ENCODE peak calls at places on chromosome 9, in four cellular contexts. U is IMR-90, A is A549, G is HepG2. W is an unnamed sample.

GRCh38 chr9:37920471-37921167 is 16.7 kb upstream of the SLC25A51 start:
- DNase-seq in G (no peak), A (peak), U (no peak), W (peak)

GRCh38 chr9:38451162-38451561 is 26.9 kb upstream of the IGFBPL1 start:
- DNase-seq in U (no peak), G (no peak), A (no peak), W (no peak)

GRCh38 chr9:75147638-75148037 is 59.3 kb downstream of the OSTF1 start:
- DNase-seq in U (peak), A (no peak), G (no peak), W (no peak)

GRCh38 chr9:13139641-13140171 is 139.8 kb downstream of the MPDZ start:
- DNase-seq in U (peak), G (peak), A (peak), W (no peak)

GRCh38 chr9:26893030-26893676 is 551 bp upstream of the CAAP1 start:
- DNase-seq in G (no peak), U (no peak), A (no peak), W (no peak)

GRCh38 chr9:76662476-76663281 is 101.6 kb upstream of the PCA3 start:
- DNase-seq in U (no peak), G (no peak), A (no peak), W (no peak)

GRCh38 chr9:114905160-114905940 is 25.0 kb downstream of the TNFSF8 start:
- DNase-seq in A (no peak), G (no peak), U (no peak), W (no peak)

GRCh38 chr9:9352877-9353481 is 1259.8 kb downstream of the PTPRD start:
- DNase-seq in U (no peak), A (no peak), G (no peak), W (peak)

GRCh38 chr9:31542384-31543055 is 841.9 kb upstream of the ACO1 start:
- DNase-seq in A (peak), G (peak), U (peak), W (no peak)

GRCh38 chr9:114507726-114508125 is 2.5 kb upstream of the WHRN start:
- DNase-seq in G (peak), U (peak), A (peak), W (no peak)

GRCh38 chr9:120689860-120690259 is 24.4 kb downstream of the MEGF9 start:
- DNase-seq in A (no peak), G (no peak), U (peak), W (no peak)

GRCh38 chr9:97737429-97737828 is 40.3 kb upstream of the XPA start:
- DNase-seq in A (peak), G (peak), U (no peak), W (peak)

GRCh38 chr9:109466623-109467590 is 31.2 kb downstream of the PTPN3 start:
- DNase-seq in G (no peak), A (no peak), U (peak), W (no peak)

GRCh38 chr9:114518120-114518519 is 12.8 kb upstream of the WHRN start:
- DNase-seq in A (no peak), U (no peak), G (no peak), W (no peak)

GRCh38 chr9:115422932-115423440 is 305.0 kb upstream of the TNC start:
- DNase-seq in G (no peak), U (no peak), A (no peak), W (no peak)

GRCh38 chr9:107138261-107138992 is 144.7 kb upstream of the RAD23B start:
- DNase-seq in U (no peak), A (no peak), G (no peak), W (no peak)

GRCh38 chr9:10255758-10256157 is 357.0 kb downstream of the PTPRD start:
- DNase-seq in A (no peak), G (no peak), U (no peak), W (no peak)

GRCh38 chr9:112140936-112141335 is 34.2 kb downstream of the SUSD1 start:
- DNase-seq in A (no peak), U (peak), G (no peak), W (no peak)

GRCh38 chr9:121807918-121808278 is 156.5 kb downstream of the DAB2IP start:
- DNase-seq in G (no peak), A (no peak), U (no peak), W (no peak)

GRCh38 chr9:131411719-131412681 is 18.1 kb downstream of the PRRC2B start:
- DNase-seq in A (no peak), U (no peak), G (peak), W (no peak)

GRCh38 chr9:21454149-21454548 is 13.9 kb downstream of the IFNA1 start:
- DNase-seq in G (no peak), U (peak), A (no peak), W (no peak)

GRCh38 chr9:77752566-77752965 is 104.4 kb upstream of the GNA14 start:
- DNase-seq in U (peak), A (no peak), G (no peak), W (no peak)

GRCh38 chr9:89273528-89274279 is 37.3 kb upstream of the CKS2 start:
- DNase-seq in A (no peak), G (no peak), U (no peak), W (no peak)

GRCh38 chr9:18472915-18473314 is 1.0 kb upstream of the ADAMTSL1 start:
- DNase-seq in G (no peak), U (no peak), A (no peak), W (no peak)

GRCh38 chr9:21761309-21761901 is 41.0 kb upstream of the MTAP start:
- DNase-seq in U (no peak), A (no peak), G (no peak), W (no peak)

GRCh38 chr9:111910428-111910827 is 13.8 kb downstream of the UGCG start:
- DNase-seq in G (no peak), U (no peak), A (no peak), W (no peak)

GRCh38 chr9:94922691-94923107 is 196.2 kb downstream of the AOPEP start:
- DNase-seq in A (peak), G (peak), U (peak), W (no peak)

GRCh38 chr9:35606138-35606504 is 1.1 kb downstream of the TESK1 start:
- DNase-seq in A (peak), U (no peak), G (no peak), W (no peak)

GRCh38 chr9:70557665-70558419 is 143.4 kb upstream of the KLF9 start:
- DNase-seq in G (no peak), A (no peak), U (no peak), W (no peak)

GRCh38 chr9:130627896-130628792 is 36.2 kb upstream of the PRDM12 start:
- DNase-seq in A (no peak), G (no peak), U (no peak), W (no peak)

GRCh38 chr9:108776920-108777650 is 78.7 kb downstream of the ACTL7B start:
- DNase-seq in A (no peak), G (peak), U (peak), W (peak)

GRCh38 chr9:131776473-131776872 is 36.6 kb upstream of the RAPGEF1 start:
- DNase-seq in U (peak), A (peak), G (peak), W (peak)

GRCh38 chr9:12538842-12539584 is 154.2 kb upstream of the TYRP1 start:
- DNase-seq in A (no peak), G (no peak), U (no peak), W (no peak)

GRCh38 chr9:122213589-122214413 is 15.0 kb downstream of the LHX6 start:
- DNase-seq in A (peak), G (peak), U (no peak), W (peak)

GRCh38 chr9:111450114-111450513 is 34.1 kb downstream of the ECPAS start:
- DNase-seq in U (no peak), G (no peak), A (no peak), W (no peak)

GRCh38 chr9:75855509-75855908 is 35.0 kb upstream of the PCSK5 start:
- DNase-seq in G (peak), A (peak), U (peak), W (peak)

GRCh38 chr9:108160705-108161233 is 671.2 kb upstream of the KLF4 start:
- DNase-seq in U (no peak), A (no peak), G (no peak), W (no peak)

GRCh38 chr9:6230037-6230778 is 14.6 kb downstream of the IL33 start:
- DNase-seq in U (peak), G (no peak), A (no peak), W (no peak)

GRCh38 chr9:103658156-103658555 is 436.0 kb upstream of the SMC2 start:
- DNase-seq in G (no peak), U (no peak), A (no peak), W (no peak)
- TF ChIP-seq MAZ in G (no peak), U (no peak), A (no peak), W (no peak)

GRCh38 chr9:133823189-133824105 is 85.3 kb upstream of the SARDH start:
- DNase-seq in G (no peak), A (no peak), U (no peak), W (no peak)
- TF ChIP-seq MAZ in G (no peak), A (no peak), U (no peak), W (no peak)

DNA sequence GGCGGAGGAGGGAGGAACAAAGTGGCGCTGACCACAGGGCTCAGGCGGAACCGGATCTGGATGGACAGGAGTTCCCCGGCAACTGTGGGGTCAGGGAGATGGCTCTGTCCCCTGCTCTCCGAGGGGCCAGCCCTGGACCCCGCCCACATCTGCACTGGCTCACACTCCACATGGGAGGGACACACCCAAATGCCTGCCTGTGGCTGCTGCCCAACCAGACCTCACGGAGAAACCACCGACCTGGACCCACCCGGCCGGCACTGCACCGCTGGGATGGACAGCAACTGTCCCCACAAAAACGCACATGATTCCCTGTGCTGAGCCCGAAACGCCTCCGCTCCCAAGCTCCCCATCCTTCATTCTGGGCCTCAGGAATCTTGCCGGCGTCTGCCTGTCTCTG is 4.8 kb downstream of the CCDC187 start:
- DNase-seq in G (no peak), U (no peak), A (no peak), W (no peak)
- TF ChIP-seq MAZ in G (no peak), U (no peak), A (no peak), W (no peak)

DNA sequence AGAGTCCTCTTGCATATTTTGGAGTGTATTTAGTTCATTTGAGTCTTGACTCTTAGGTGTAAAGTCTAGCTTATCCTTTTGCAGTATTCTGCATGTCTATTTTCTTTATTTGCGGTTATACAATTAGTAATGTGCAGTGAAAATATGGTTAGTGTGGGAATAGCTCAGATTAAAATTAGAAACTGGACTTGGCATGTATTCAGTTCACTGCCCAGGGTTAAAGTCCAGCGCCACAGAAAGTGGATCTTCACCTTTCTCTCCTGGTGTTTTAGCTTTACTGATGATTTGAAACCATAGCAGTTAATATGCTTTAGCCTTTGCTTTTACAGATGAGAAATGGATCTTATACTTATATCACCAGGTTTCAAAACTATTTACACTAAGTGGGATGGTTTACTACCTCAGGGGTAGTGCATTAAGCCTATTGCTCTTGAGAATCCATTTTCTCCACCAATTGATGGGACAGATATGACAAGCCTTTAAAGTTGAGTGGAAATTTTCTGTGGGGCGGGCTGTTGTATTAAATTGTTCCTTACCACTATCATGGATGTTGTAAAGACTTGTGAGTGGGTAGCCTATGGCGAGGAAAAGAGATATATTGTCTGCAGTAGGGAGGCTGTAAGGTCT is 48.9 kb downstream of the PBX3 start:
- DNase-seq in A (no peak), U (no peak), G (no peak), W (no peak)
- TF ChIP-seq MAZ in A (no peak), U (no peak), G (no peak), W (no peak)

DNA sequence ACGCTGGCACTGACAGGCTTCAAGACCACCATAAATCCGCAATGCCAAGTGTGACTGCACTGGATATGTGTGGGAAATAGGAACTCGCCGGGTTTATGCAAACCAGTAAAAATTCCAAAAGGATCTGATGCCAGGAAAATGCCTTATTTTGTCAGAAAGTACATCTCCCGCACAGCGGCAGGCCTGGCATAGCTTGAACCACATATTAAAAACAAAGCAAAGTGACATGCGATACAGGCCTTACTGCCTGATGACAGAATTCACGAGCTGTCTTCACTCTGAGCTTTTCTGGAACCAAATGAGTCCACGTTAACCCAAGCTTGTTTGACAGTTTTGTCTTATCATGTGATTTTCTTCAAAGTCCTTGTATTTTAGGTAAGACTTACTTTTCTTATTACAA is 139.6 kb downstream of the GLIS3 start:
- DNase-seq in A (no peak), U (no peak), G (no peak), W (no peak)
- TF ChIP-seq MAZ in A (no peak), U (no peak), G (no peak), W (no peak)

GRCh38 chr9:134325813-134326753 is at the start of gene RXRA:
- DNase-seq in U (peak), A (peak), G (peak), W (peak)

GRCh38 chr9:134328841-134329575 is 2.8 kb downstream of the RXRA start:
- DNase-seq in A (no peak), U (no peak), G (peak), W (no peak)

GRCh38 chr9:134326754-134327526 is 685 bp downstream of the RXRA start:
- DNase-seq in U (peak), G (no peak), A (peak), W (peak)

GRCh38 chr9:134328341-134328840 is 2.1 kb downstream of the RXRA start:
- DNase-seq in A (no peak), G (peak), U (peak), W (no peak)

GRCh38 chr9:134327671-134328231 is 1.5 kb downstream of the RXRA start:
- DNase-seq in U (no peak), A (no peak), G (no peak), W (no peak)
- TF ChIP-seq MAZ in U (no peak), A (no peak), G (no peak), W (no peak)

DNA sequence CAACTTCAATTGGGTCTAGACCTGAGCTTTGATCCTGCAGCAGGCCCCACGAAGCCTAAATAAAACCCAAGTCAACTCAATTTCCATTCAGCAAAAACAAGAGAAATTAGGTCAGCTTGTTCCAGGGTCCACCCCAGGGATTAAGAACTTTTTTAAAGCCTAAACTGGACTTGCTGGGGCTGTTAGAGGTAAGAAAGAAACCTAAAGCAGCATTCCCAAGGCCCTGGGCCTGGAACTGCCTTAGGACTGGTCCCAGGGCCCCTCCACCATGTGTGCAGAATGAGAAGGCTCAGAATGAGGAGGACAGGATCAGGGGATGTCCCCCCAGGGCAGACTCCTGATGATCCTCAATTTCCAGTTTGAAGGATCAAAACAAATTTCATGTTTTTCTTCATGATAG is 64.7 kb downstream of the DENND1A start:
- DNase-seq in A (no peak), U (no peak), G (no peak), W (no peak)
- TF ChIP-seq MAZ in A (no peak), U (no peak), G (no peak), W (no peak)

GRCh38 chr9:68949271-68950000 is 64.5 kb downstream of the PRKACG start:
- DNase-seq in A (no peak), U (no peak), G (no peak), W (no peak)
- TF ChIP-seq MAZ in A (no peak), U (no peak), G (no peak), W (no peak)

W was measured in K562.